ENCODE peak calls at places on chromosomes 6 and 20, in seven cellular contexts. Z, V, H, N, E, D and L are unnamed samples.

GRCh38 chr6:42960243-42961019 is at the start of gene GNMT:
- DNase-seq in D (peak), V (no peak), H (peak), Z (no peak), N (no peak), E (peak), L (no peak)

GRCh38 chr6:43916924-43917877 is 147.2 kb downstream of the VEGFA start:
- DNase-seq in N (peak), D (peak), Z (no peak), H (no peak), E (peak), V (peak), L (no peak)

GRCh38 chr6:116648161-116648560 is 20.4 kb downstream of the ZUP1 start:
- DNase-seq in D (no peak), V (no peak), Z (no peak), E (no peak), N (no peak), H (no peak), L (no peak)

GRCh38 chr20:32497589-32498224 is 87.4 kb downstream of the NOL4L start:
- DNase-seq in Z (no peak), N (no peak), E (peak), D (no peak), H (no peak), V (no peak), L (no peak)

GRCh38 chr6:10429638-10430427 is 15.0 kb upstream of the TFAP2A start:
- DNase-seq in Z (no peak), E (no peak), V (no peak), D (peak), N (no peak), H (no peak), L (no peak)

GRCh38 chr6:21769405-21769851 is 175.9 kb downstream of the SOX4 start:
- DNase-seq in E (no peak), H (no peak), N (no peak), D (no peak), V (no peak), Z (no peak), L (no peak)

GRCh38 chr20:62703853-62704228 is 4.8 kb upstream of the NTSR1 start:
- DNase-seq in H (no peak), E (no peak), D (no peak), Z (no peak), N (no peak), V (no peak), L (peak)

GRCh38 chr6:87909849-87910248 is 137.8 kb upstream of the SPACA1 start:
- DNase-seq in H (no peak), D (no peak), N (no peak), Z (no peak), E (no peak), V (no peak), L (no peak)

GRCh38 chr6:128731249-128732165 is 151.4 kb upstream of the LAMA2 start:
- DNase-seq in N (no peak), Z (no peak), V (no peak), E (no peak), D (peak), H (no peak), L (peak)

GRCh38 chr6:116764961-116765841 is at the start of gene FAM162B:
- DNase-seq in E (no peak), V (no peak), Z (no peak), N (no peak), H (no peak), D (peak), L (no peak)

GRCh38 chr6:4256969-4257368 is 121.6 kb upstream of the ECI2 start:
- DNase-seq in D (no peak), H (no peak), N (no peak), Z (no peak), E (no peak), V (no peak), L (no peak)

GRCh38 chr6:39189915-39190544 is 39.2 kb downstream of the KCNK5 start:
- DNase-seq in V (no peak), H (no peak), D (peak), N (no peak), E (peak), Z (no peak), L (no peak)

GRCh38 chr20:1892122-1892385 is 3.2 kb upstream of the SIRPA start:
- DNase-seq in H (no peak), N (no peak), Z (no peak), D (no peak), E (no peak), V (no peak), L (no peak)

GRCh38 chr6:20572940-20573339 is 38.7 kb downstream of the CDKAL1 start:
- DNase-seq in Z (no peak), V (no peak), D (peak), N (no peak), E (peak), H (no peak), L (no peak)

GRCh38 chr6:114288696-114289095 is 54.1 kb downstream of the HS3ST5 start:
- DNase-seq in D (peak), H (no peak), V (no peak), Z (no peak), E (no peak), N (no peak), L (no peak)

GRCh38 chr6:137342607-137343186 is 123.5 kb upstream of the IFNGR1 start:
- DNase-seq in V (no peak), D (no peak), Z (no peak), H (no peak), E (no peak), N (no peak), L (no peak)

GRCh38 chr6:1286972-1287600 is 24.8 kb upstream of the FOXQ1 start:
- DNase-seq in D (no peak), E (peak), H (no peak), N (peak), Z (no peak), V (peak), L (no peak)

GRCh38 chr20:50575869-50576720 is 65.9 kb downstream of the PTPN1 start:
- DNase-seq in Z (peak), N (peak), H (no peak), V (peak), D (peak), E (peak), L (no peak)

GRCh38 chr20:58906894-58907293 is 54.4 kb downstream of the GNAS start:
- DNase-seq in D (no peak), N (no peak), Z (no peak), H (no peak), V (no peak), E (peak), L (no peak)

GRCh38 chr20:58908941-58909340 is 56.4 kb downstream of the GNAS start:
- DNase-seq in D (no peak), N (no peak), Z (no peak), V (no peak), H (no peak), E (no peak), L (no peak)

GRCh38 chr20:58906111-58906510 is 53.6 kb downstream of the GNAS start:
- DNase-seq in D (no peak), V (no peak), Z (no peak), N (no peak), H (no peak), E (no peak), L (no peak)

GRCh38 chr20:58908216-58908615 is 55.7 kb downstream of the GNAS start:
- DNase-seq in Z (no peak), V (no peak), H (no peak), D (no peak), N (no peak), E (no peak), L (no peak)

GRCh38 chr20:58907481-58908137 is 55.1 kb downstream of the GNAS start:
- DNase-seq in D (peak), H (peak), E (peak), Z (peak), V (peak), N (no peak), L (peak)
- TF ChIP-seq POLR2AphosphoS5 in D (no peak), H (peak), E (peak), Z (peak), V (peak), N (peak), L (no peak)

GRCh38 chr6:37242429-37243052 is 15.0 kb upstream of the TBC1D22B start:
- DNase-seq in Z (no peak), E (peak), D (peak), V (no peak), N (no peak), H (no peak), L (peak)
- TF ChIP-seq POLR2AphosphoS5 in Z (peak), E (no peak), D (no peak), V (no peak), N (peak), H (no peak), L (no peak)

DNA sequence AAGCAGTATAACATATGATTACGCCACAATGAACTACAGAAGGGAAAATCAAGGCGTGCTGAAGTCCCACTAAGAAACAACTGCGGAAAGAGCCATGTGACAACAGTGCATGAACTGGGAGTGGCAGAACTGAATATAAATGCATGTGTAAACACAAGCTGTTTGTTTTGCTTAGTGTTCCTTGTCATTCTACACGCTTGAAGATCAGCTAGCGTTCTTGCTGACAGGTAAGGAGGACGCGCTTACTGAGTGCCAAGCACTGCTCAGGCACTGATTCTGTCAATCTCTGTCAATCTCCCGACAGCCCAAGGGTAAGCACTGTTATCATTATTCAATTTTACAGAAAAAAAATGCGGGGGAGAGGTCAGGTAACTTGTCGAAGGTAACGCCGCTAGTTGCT is 483 bp upstream of the TBP start:
- DNase-seq in N (no peak), H (no peak), E (peak), V (peak), Z (no peak), D (no peak), L (no peak)
- TF ChIP-seq POLR2AphosphoS5 in N (no peak), H (no peak), E (no peak), V (no peak), Z (no peak), D (no peak), L (no peak)

GRCh38 chr20:53899351-53900167 is 170.8 kb downstream of the BCAS1 start:
- DNase-seq in D (no peak), N (no peak), E (peak), H (no peak), Z (peak), V (no peak), L (peak)
- TF ChIP-seq POLR2AphosphoS5 in D (no peak), N (peak), E (peak), H (no peak), Z (no peak), V (no peak), L (peak)

GRCh38 chr6:33670086-33670660 is 41.3 kb downstream of the UQCC2 start:
- DNase-seq in Z (no peak), V (no peak), D (no peak), E (no peak), H (no peak), N (no peak), L (no peak)

GRCh38 chr6:33670971-33671370 is 40.5 kb downstream of the UQCC2 start:
- DNase-seq in E (no peak), V (no peak), D (no peak), H (no peak), Z (no peak), N (no peak), L (no peak)

GRCh38 chr6:33671381-33672072 is 40.0 kb downstream of the UQCC2 start:
- DNase-seq in D (no peak), N (no peak), H (no peak), V (no peak), E (no peak), Z (no peak), L (no peak)

GRCh38 chr6:33673847-33674246 is 37.7 kb downstream of the UQCC2 start:
- DNase-seq in E (no peak), V (no peak), H (no peak), Z (no peak), N (no peak), D (no peak), L (no peak)

GRCh38 chr6:33672808-33673207 is 38.7 kb downstream of the UQCC2 start:
- DNase-seq in E (no peak), Z (peak), D (peak), V (peak), H (no peak), N (no peak), L (peak)
- TF ChIP-seq POLR2AphosphoS5 in E (no peak), Z (no peak), D (no peak), V (no peak), H (no peak), N (no peak), L (no peak)

GRCh38 chr20:34072076-34072475 is 40.0 kb downstream of the EIF2S2 start:
- DNase-seq in N (no peak), E (no peak), D (no peak), V (no peak), Z (no peak), H (no peak), L (no peak)

GRCh38 chr20:34066476-34067090 is 45.5 kb downstream of the EIF2S2 start:
- DNase-seq in D (no peak), Z (no peak), E (no peak), V (no peak), N (no peak), H (no peak), L (no peak)

GRCh38 chr20:34070079-34070439 is 42.0 kb downstream of the EIF2S2 start:
- DNase-seq in H (no peak), D (no peak), E (no peak), Z (no peak), V (no peak), N (no peak), L (no peak)

GRCh38 chr20:34068001-34068400 is 44.0 kb downstream of the EIF2S2 start:
- DNase-seq in H (no peak), N (no peak), E (no peak), V (no peak), D (no peak), Z (no peak), L (no peak)

GRCh38 chr20:34069341-34070078 is 42.5 kb downstream of the EIF2S2 start:
- DNase-seq in V (no peak), Z (peak), E (peak), N (no peak), H (peak), D (peak), L (peak)
- TF ChIP-seq POLR2AphosphoS5 in V (no peak), Z (no peak), E (no peak), N (peak), H (peak), D (no peak), L (no peak)

DNA sequence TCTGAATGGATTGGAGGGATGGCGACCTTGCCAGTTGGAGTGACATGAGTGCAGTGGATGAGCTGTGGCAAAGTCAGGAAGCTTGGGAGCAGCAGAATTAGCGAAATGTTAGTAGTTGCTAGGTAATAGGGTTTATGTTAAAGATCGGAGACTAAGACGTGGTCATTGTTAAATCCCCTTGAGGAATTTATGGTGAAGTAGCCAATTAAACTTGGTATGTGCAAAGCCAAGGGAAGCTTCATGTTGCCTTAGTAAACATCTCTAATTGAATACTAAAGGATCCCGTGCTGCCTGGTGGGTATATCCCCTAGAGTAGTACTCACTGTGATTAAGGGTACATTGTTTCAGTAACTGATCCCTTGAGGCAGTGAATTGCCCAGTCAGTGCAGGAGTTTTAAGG is 106.0 kb downstream of the PRIM2 start:
- DNase-seq in V (no peak), D (no peak), H (no peak), N (no peak), E (no peak), Z (no peak), L (no peak)
- TF ChIP-seq POLR2AphosphoS5 in V (no peak), D (no peak), H (no peak), N (no peak), E (no peak), Z (no peak), L (no peak)